ENCODE peak calls at places on chromosomes 12 and 14, in four cellular contexts. One of them, this sample, is unnamed. For H3K27me3, the result is how much of the 10 kb centered on the place peaks cover.

GRCh38 chr12:22082190-22082701 is 36.2 kb downstream of the CMAS start:
- DNase-seq in HCT116: no peak
- DNase-seq in psoas muscle: no peak
- DNase-seq in thyroid gland: no peak
- DNase-seq in this sample: no peak

GRCh38 chr12:118175823-118176447 is 40.0 kb downstream of the PEBP1 start:
- DNase-seq in HCT116: no peak
- DNase-seq in psoas muscle: no peak
- DNase-seq in thyroid gland: no peak
- DNase-seq in this sample: no peak

GRCh38 chr12:632102-632696 is 31.0 kb downstream of the NINJ2 start:
- DNase-seq in HCT116: no peak
- DNase-seq in thyroid gland: peak
- DNase-seq in psoas muscle: no peak
- DNase-seq in this sample: peak

GRCh38 chr14:24605435-24606190 is 3.9 kb downstream of the GZMH start:
- DNase-seq in psoas muscle: no peak
- DNase-seq in HCT116: peak
- DNase-seq in thyroid gland: peak
- DNase-seq in this sample: no peak

GRCh38 chr14:42002139-42002538 is 395.5 kb downstream of the LRFN5 start:
- DNase-seq in HCT116: no peak
- DNase-seq in thyroid gland: no peak
- DNase-seq in psoas muscle: no peak
- DNase-seq in this sample: no peak

GRCh38 chr14:54489731-54490447 is 1.1 kb upstream of the GMFB start:
- DNase-seq in psoas muscle: no peak
- DNase-seq in HCT116: no peak
- DNase-seq in thyroid gland: no peak
- DNase-seq in this sample: no peak

GRCh38 chr14:78721756-78722455 is 551.7 kb downstream of the NRXN3 start:
- DNase-seq in thyroid gland: no peak
- DNase-seq in psoas muscle: no peak
- DNase-seq in HCT116: no peak
- DNase-seq in this sample: no peak

GRCh38 chr12:54374555-54375257 is 9.8 kb downstream of the ZNF385A start:
- DNase-seq in thyroid gland: no peak
- DNase-seq in HCT116: no peak
- DNase-seq in psoas muscle: peak
- DNase-seq in this sample: no peak

GRCh38 chr14:88248606-88249005 is 74.5 kb downstream of the KCNK10 start:
- DNase-seq in thyroid gland: no peak
- DNase-seq in psoas muscle: no peak
- DNase-seq in HCT116: no peak
- DNase-seq in this sample: no peak

GRCh38 chr14:88247228-88247627 is 75.8 kb downstream of the KCNK10 start:
- DNase-seq in psoas muscle: no peak
- DNase-seq in HCT116: no peak
- DNase-seq in thyroid gland: no peak
- DNase-seq in this sample: no peak

GRCh38 chr14:88241810-88242209 is 81.3 kb downstream of the KCNK10 start:
- DNase-seq in psoas muscle: no peak
- DNase-seq in HCT116: no peak
- DNase-seq in thyroid gland: no peak
- DNase-seq in this sample: no peak

GRCh38 chr14:88242426-88242825 is 80.6 kb downstream of the KCNK10 start:
- DNase-seq in HCT116: no peak
- DNase-seq in thyroid gland: no peak
- DNase-seq in psoas muscle: no peak
- DNase-seq in this sample: no peak

DNA sequence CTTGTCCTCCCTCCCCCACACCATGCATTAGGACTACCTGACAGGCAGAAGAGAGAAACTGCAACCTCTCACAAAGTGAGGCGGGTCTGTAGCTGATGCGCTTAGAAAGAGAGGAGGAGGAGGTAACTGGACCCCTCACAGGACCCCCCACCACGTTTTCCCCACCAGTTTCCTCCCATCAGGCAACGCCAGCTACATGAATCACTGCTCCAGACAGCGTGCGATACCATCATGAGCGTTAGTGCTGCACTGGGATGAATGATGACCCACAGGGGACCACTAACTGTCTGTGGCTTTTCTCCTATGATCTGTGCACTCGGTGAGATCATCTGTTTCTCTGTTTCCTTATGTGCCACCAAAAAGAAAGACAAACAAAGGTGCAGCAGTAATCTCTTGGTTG is 77.7 kb downstream of the KCNK10 start:
- DNase-seq in psoas muscle: no peak
- DNase-seq in HCT116: no peak
- DNase-seq in thyroid gland: no peak
- DNase-seq in this sample: no peak
- H3K27ac ChIP-seq in psoas muscle: no peak
- H3K27ac ChIP-seq in HCT116: no peak
- H3K27ac ChIP-seq in thyroid gland: no peak
- H3K27ac ChIP-seq in this sample: no peak

DNA sequence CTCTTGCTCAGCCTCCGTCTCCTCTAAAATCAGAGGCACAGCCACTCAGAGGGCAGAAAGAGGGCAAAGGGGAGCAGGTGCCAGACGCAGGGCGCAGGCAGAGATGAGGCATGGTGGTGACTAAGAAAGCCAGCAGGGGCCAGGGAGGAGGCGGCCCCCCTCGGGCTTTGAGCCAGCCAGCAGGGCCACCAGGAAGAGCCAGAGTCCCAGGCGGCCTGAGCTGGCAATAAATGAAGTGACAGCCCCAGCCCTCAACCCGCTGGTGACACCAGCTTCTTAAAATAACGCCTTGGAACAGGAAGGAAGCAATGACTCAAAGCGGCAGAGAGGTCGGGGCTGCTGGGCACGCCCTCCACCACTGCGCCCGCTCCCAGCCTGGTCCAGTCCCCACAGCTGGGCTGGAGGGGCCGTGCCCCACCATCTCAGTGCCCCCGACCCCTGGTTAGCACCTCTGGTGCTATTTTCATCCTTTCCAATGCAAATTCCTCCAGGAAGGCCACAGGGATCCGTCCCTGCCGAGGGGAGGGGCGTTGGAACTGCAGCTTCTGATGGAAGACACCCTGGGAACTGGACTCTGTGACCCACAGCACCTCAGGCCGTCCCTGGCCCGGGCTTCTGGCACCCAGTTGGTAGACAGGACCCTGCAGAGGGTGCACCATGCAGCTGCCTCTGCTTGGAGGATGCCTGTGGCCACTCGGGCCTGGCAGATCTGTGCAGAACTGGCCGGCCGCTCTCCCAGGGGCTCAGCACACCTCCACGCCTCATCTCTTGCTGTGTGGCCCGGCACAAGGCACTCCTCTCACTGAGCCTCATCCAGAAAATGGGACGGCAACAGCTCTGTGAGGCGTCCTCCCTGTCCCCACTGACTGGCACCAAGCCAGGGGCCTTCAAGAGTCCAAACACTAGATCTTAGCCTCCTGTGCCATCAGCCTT is 113.7 kb downstream of the NCOR2 start:
- DNase-seq in psoas muscle: peak
- DNase-seq in HCT116: peak
- DNase-seq in thyroid gland: peak
- DNase-seq in this sample: peak
- TF ChIP-seq CTCF in psoas muscle: no peak
- TF ChIP-seq CTCF in HCT116: no peak
- TF ChIP-seq CTCF in thyroid gland: no peak
- TF ChIP-seq CTCF in this sample: no peak

GRCh38 chr12:57219993-57220728 is 3.6 kb downstream of the NXPH4 start:
- DNase-seq in HCT116: no peak
- DNase-seq in thyroid gland: no peak
- DNase-seq in psoas muscle: no peak
- DNase-seq in this sample: no peak
- H3K27me3 ChIP-seq in HCT116: under half
- H3K27me3 ChIP-seq in thyroid gland: under half
- H3K27me3 ChIP-seq in psoas muscle: under half
- H3K27me3 ChIP-seq in this sample: under half

DNA sequence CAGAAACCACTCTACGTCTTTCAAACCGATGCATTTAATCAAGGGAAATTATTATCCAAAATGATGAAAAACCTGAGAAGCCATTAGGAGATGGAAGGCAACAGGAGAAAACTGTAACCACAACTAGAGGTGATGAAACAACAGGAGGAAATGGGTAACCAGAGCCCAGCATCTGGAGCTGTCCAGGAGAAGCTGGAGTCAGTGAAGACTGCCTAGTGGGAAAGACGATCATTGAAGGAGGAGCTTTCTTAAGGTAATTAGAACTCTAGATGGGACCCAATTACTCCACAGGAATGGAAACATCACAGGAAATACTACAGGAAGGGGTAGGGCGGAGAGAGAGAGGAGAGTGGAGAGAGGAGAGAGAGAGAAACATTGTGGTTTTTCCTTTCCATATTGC is 57.6 kb downstream of the RERG start:
- DNase-seq in psoas muscle: no peak
- DNase-seq in thyroid gland: no peak
- DNase-seq in HCT116: no peak
- DNase-seq in this sample: no peak
- H3K27ac ChIP-seq in psoas muscle: peak
- H3K27ac ChIP-seq in thyroid gland: peak
- H3K27ac ChIP-seq in HCT116: peak
- H3K27ac ChIP-seq in this sample: no peak

DNA sequence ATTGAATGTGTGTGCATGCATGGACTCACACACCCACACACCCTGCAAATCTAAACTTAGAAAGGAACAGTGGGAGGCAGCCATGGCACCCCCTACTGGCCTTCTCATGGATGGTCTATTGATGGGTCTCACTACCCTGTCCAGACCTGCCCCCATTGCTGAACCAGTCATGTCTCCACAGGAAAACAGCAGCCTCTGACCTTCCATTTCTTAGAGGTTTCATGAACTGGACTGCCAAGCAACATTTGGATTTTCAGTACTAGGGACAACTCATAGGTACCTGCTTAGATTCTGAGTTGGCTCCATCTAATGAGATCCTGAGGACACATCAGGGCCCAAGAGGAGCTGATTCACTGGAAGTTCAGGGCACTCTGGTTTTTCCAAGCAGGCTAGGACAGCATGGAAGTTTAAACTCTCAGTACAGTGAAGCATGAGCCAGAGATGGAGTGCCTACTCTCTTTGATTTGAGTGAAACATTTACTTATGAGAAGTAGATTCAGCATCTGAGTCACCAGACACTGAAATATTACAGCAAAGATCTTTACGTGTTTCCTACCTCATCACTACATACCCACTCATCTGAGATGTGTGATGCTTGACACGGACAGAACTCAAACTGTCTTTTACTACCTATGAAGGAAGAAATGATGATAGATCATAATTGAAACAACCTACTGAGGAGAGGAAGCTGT is 98.9 kb upstream of the PLEKHG7 start:
- DNase-seq in thyroid gland: no peak
- DNase-seq in HCT116: no peak
- DNase-seq in psoas muscle: no peak
- DNase-seq in this sample: peak
- TF ChIP-seq CTCF in thyroid gland: no peak
- TF ChIP-seq CTCF in HCT116: no peak
- TF ChIP-seq CTCF in psoas muscle: no peak
- TF ChIP-seq CTCF in this sample: peak

DNA sequence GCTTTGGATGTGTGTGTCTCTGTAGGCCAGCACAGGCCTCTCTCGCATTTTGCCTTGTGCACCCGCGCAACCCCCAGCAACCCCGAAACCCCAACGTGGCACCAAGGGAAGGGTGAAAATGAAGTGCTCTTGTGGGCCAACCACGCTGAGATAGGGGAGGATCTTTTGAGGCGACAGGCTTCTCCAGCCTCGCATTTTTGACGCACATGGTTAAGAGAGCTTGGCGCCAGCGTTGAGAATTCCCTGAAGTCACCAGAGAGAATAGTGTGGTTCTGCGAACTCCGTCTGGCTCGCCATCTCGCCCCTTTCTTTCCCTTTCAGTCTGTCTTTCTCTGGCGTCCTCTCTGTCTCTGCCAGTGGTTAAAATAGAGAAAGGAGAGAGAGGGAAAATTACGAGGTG is 1.9 kb upstream of the TBX3 start:
- DNase-seq in psoas muscle: no peak
- DNase-seq in HCT116: no peak
- DNase-seq in thyroid gland: peak
- DNase-seq in this sample: no peak
- H3K27me3 ChIP-seq in psoas muscle: under half
- H3K27me3 ChIP-seq in HCT116: under half
- H3K27me3 ChIP-seq in thyroid gland: under half
- H3K27me3 ChIP-seq in this sample: under half

GRCh38 chr14:92577321-92577742 is 63.8 kb downstream of the RIN3 start:
- DNase-seq in thyroid gland: no peak
- DNase-seq in psoas muscle: no peak
- DNase-seq in HCT116: no peak
- DNase-seq in this sample: no peak

GRCh38 chr14:92572050-92572449 is 58.5 kb downstream of the RIN3 start:
- DNase-seq in thyroid gland: no peak
- DNase-seq in psoas muscle: no peak
- DNase-seq in HCT116: no peak
- DNase-seq in this sample: no peak

GRCh38 chr14:92575773-92576303 is 62.3 kb downstream of the RIN3 start:
- DNase-seq in HCT116: no peak
- DNase-seq in psoas muscle: no peak
- DNase-seq in thyroid gland: no peak
- DNase-seq in this sample: no peak

GRCh38 chr14:92573761-92574498 is 60.3 kb downstream of the RIN3 start:
- DNase-seq in HCT116: no peak
- DNase-seq in thyroid gland: no peak
- DNase-seq in psoas muscle: no peak
- DNase-seq in this sample: no peak

GRCh38 chr14:92575061-92575772 is 61.6 kb downstream of the RIN3 start:
- DNase-seq in thyroid gland: no peak
- DNase-seq in psoas muscle: no peak
- DNase-seq in HCT116: no peak
- DNase-seq in this sample: no peak
- H3K27ac ChIP-seq in thyroid gland: no peak
- H3K27ac ChIP-seq in psoas muscle: no peak
- H3K27ac ChIP-seq in HCT116: no peak
- H3K27ac ChIP-seq in this sample: no peak

DNA sequence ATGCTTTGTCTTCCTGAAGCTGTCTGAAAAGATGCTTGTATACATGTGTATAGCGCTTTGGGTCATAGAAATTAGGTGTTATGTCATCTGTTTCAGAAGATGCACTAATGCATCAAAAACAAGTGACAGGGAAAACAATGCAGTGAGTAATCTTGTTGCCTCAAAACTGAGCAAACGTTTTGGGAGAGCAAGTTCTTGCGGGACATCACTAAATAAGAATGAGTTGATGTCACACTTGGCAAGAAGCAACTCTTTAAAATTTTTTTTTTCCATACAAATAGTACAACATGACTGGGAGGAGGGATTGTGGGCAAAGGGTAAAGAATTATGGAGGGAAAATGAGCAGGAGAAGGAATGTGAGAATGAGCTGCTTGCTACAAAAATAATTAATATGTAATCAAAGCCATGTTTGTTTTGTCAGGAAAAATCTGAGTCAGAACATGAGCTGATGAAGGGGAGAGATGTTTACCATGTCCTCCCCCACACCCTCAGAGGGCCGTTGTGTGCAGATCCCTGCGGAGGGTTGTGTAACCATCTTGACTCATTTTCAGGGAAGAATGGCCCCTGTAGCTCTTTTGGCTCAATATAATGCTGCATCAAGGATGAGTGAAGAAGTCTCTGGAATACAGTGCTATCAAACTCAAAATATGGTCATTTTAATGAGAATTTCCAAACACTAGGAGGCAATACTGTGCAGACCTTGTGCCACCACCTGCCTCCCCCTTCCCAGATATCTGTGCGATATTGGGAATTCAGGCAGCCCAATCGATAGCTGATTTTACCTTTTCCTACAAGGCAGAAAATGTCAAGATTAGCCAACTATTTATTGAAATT is 41.4 kb downstream of the BORCS5 start:
- DNase-seq in thyroid gland: no peak
- DNase-seq in psoas muscle: peak
- DNase-seq in HCT116: no peak
- DNase-seq in this sample: peak
- TF ChIP-seq CTCF in thyroid gland: no peak
- TF ChIP-seq CTCF in psoas muscle: no peak
- TF ChIP-seq CTCF in HCT116: peak
- TF ChIP-seq CTCF in this sample: peak